ENCODE peak calls at places on chromosomes 3 and 15, in seven cellular contexts. One of them, this sample, is unnamed.

GRCh38 chr3:187743195-187744141 is 1.8 kb downstream of the BCL6 start:
- DNase-seq in PC-3: peak; percentile 30
- DNase-seq in BE2C: no peak
- DNase-seq in endodermal cell: peak; percentile 72
- DNase-seq in osteocyte: no peak
- DNase-seq in nephron progenitor cell: peak; percentile 56
- DNase-seq in mammary epithelial cell: peak; percentile 35
- DNase-seq in this sample: no peak

GRCh38 chr15:53791616-53792015 is 32.2 kb upstream of the WDR72 start:
- DNase-seq in BE2C: no peak
- DNase-seq in nephron progenitor cell: no peak
- DNase-seq in PC-3: no peak
- DNase-seq in endodermal cell: no peak
- DNase-seq in osteocyte: no peak
- DNase-seq in mammary epithelial cell: peak; percentile 5
- DNase-seq in this sample: no peak

GRCh38 chr15:45689616-45690015 is 54.8 kb downstream of the SQOR start:
- DNase-seq in PC-3: peak; percentile 9
- DNase-seq in mammary epithelial cell: no peak
- DNase-seq in nephron progenitor cell: no peak
- DNase-seq in osteocyte: no peak
- DNase-seq in BE2C: no peak
- DNase-seq in endodermal cell: no peak
- DNase-seq in this sample: no peak

GRCh38 chr3:12967751-12968209 is 105.4 kb downstream of the IQSEC1 start:
- DNase-seq in mammary epithelial cell: peak; percentile 70
- DNase-seq in BE2C: peak; percentile 86
- DNase-seq in endodermal cell: peak; percentile 98
- DNase-seq in osteocyte: peak; percentile 97
- DNase-seq in nephron progenitor cell: peak; percentile 93
- DNase-seq in PC-3: peak; percentile 78
- DNase-seq in this sample: peak; percentile 92

GRCh38 chr3:71805691-71806090 is 20.7 kb upstream of the PROK2 start:
- DNase-seq in BE2C: no peak
- DNase-seq in endodermal cell: no peak
- DNase-seq in osteocyte: no peak
- DNase-seq in PC-3: no peak
- DNase-seq in nephron progenitor cell: no peak
- DNase-seq in mammary epithelial cell: no peak
- DNase-seq in this sample: no peak

GRCh38 chr3:22704571-22705354 is 498.4 kb upstream of the UBE2E2 start:
- DNase-seq in endodermal cell: peak; percentile 61
- DNase-seq in PC-3: no peak
- DNase-seq in BE2C: no peak
- DNase-seq in mammary epithelial cell: no peak
- DNase-seq in osteocyte: no peak
- DNase-seq in nephron progenitor cell: no peak
- DNase-seq in this sample: no peak

GRCh38 chr15:66860844-66861243 is 158.8 kb downstream of the SMAD6 start:
- DNase-seq in PC-3: no peak
- DNase-seq in BE2C: no peak
- DNase-seq in osteocyte: no peak
- DNase-seq in endodermal cell: peak; percentile 31
- DNase-seq in nephron progenitor cell: no peak
- DNase-seq in mammary epithelial cell: no peak
- DNase-seq in this sample: no peak

GRCh38 chr3:184334470-184335158 is 2.8 kb upstream of the FAM131A start:
- DNase-seq in PC-3: peak; percentile 95
- DNase-seq in nephron progenitor cell: no peak
- DNase-seq in BE2C: peak; percentile 45
- DNase-seq in endodermal cell: no peak
- DNase-seq in osteocyte: no peak
- DNase-seq in mammary epithelial cell: peak; percentile 88
- DNase-seq in this sample: no peak

GRCh38 chr15:69200773-69201745 is 40.6 kb downstream of the GLCE start:
- DNase-seq in osteocyte: no peak
- DNase-seq in PC-3: no peak
- DNase-seq in endodermal cell: no peak
- DNase-seq in nephron progenitor cell: no peak
- DNase-seq in mammary epithelial cell: no peak
- DNase-seq in BE2C: no peak
- DNase-seq in this sample: no peak
- TF ChIP-seq CTCF in osteocyte: no peak
- TF ChIP-seq CTCF in PC-3: no peak
- TF ChIP-seq CTCF in endodermal cell: no peak
- TF ChIP-seq CTCF in nephron progenitor cell: no peak
- TF ChIP-seq CTCF in mammary epithelial cell: no peak
- TF ChIP-seq CTCF in BE2C: no peak
- TF ChIP-seq CTCF in this sample: no peak

GRCh38 chr15:63166219-63166618 is 8.9 kb upstream of the RPS27L start:
- DNase-seq in mammary epithelial cell: no peak
- DNase-seq in PC-3: peak; percentile 34
- DNase-seq in nephron progenitor cell: no peak
- DNase-seq in BE2C: no peak
- DNase-seq in endodermal cell: no peak
- DNase-seq in osteocyte: no peak
- DNase-seq in this sample: no peak
- TF ChIP-seq CTCF in mammary epithelial cell: peak; percentile 30
- TF ChIP-seq CTCF in PC-3: peak; percentile 52
- TF ChIP-seq CTCF in nephron progenitor cell: no peak
- TF ChIP-seq CTCF in BE2C: no peak
- TF ChIP-seq CTCF in endodermal cell: no peak
- TF ChIP-seq CTCF in osteocyte: peak; percentile 26
- TF ChIP-seq CTCF in this sample: no peak

GRCh38 chr15:41506796-41507341 is 6.8 kb downstream of the LTK start:
- DNase-seq in nephron progenitor cell: no peak
- DNase-seq in osteocyte: no peak
- DNase-seq in PC-3: peak; percentile 30
- DNase-seq in endodermal cell: peak; percentile 86
- DNase-seq in BE2C: no peak
- DNase-seq in mammary epithelial cell: no peak
- DNase-seq in this sample: no peak
- TF ChIP-seq CTCF in nephron progenitor cell: no peak
- TF ChIP-seq CTCF in osteocyte: no peak
- TF ChIP-seq CTCF in PC-3: peak; percentile 52
- TF ChIP-seq CTCF in endodermal cell: peak; percentile 75
- TF ChIP-seq CTCF in BE2C: no peak
- TF ChIP-seq CTCF in mammary epithelial cell: peak; percentile 39
- TF ChIP-seq CTCF in this sample: no peak

DNA sequence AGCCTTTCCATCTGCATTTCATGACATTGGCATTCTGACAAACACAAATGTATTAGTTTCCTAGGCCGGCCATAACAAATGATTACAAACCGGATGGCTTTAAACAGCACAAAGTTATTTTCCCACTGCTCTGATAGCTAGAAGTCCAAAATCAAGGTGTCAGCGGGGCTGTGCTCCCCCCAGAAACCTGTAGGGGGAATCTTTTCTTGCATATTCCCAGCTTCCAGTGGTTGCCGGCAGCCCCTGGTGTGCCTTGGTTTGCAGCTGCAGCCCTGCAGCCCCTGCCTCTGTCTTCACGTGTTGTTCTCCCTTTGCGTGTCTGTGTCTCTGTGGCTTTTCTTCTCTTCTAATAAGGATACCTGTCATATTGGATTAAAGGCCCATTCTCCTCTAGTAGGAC is 79.0 kb upstream of the CDV3 start:
- DNase-seq in PC-3: no peak
- DNase-seq in mammary epithelial cell: no peak
- DNase-seq in BE2C: peak; percentile 63
- DNase-seq in endodermal cell: peak; percentile 89
- DNase-seq in osteocyte: no peak
- DNase-seq in nephron progenitor cell: peak; percentile 47
- DNase-seq in this sample: no peak
- TF ChIP-seq CTCF in PC-3: peak; percentile 38
- TF ChIP-seq CTCF in mammary epithelial cell: peak; percentile 29
- TF ChIP-seq CTCF in BE2C: peak; percentile 60
- TF ChIP-seq CTCF in endodermal cell: peak; percentile 79
- TF ChIP-seq CTCF in osteocyte: peak; percentile 34
- TF ChIP-seq CTCF in nephron progenitor cell: peak; percentile 26
- TF ChIP-seq CTCF in this sample: peak; percentile 64

GRCh38 chr15:50576156-50576555 is 29.7 kb upstream of the USP50 start:
- DNase-seq in PC-3: no peak
- DNase-seq in mammary epithelial cell: no peak
- DNase-seq in osteocyte: no peak
- DNase-seq in nephron progenitor cell: no peak
- DNase-seq in endodermal cell: no peak
- DNase-seq in BE2C: no peak
- DNase-seq in this sample: no peak

DNA sequence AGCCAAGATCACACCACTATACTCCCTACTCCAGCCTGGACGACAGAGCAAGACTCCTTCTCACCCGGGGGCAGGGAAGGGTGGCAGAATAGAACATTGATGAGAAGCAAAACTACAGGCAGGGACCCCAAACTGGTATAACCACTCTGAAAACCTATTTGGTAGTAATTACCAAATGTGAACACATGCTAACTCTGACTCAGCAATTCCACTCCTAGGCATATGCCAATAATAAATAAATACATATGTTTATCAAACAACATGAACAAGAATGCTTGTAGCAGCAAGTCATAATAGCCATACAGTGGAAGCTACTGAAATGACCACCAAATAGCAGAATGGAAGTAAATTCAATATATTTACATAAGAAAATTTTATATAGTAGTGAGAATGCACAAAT is 31.0 kb upstream of the USP50 start:
- DNase-seq in mammary epithelial cell: no peak
- DNase-seq in PC-3: no peak
- DNase-seq in endodermal cell: no peak
- DNase-seq in BE2C: no peak
- DNase-seq in osteocyte: no peak
- DNase-seq in nephron progenitor cell: no peak
- DNase-seq in this sample: no peak
- TF ChIP-seq CTCF in mammary epithelial cell: no peak
- TF ChIP-seq CTCF in PC-3: no peak
- TF ChIP-seq CTCF in endodermal cell: no peak
- TF ChIP-seq CTCF in BE2C: no peak
- TF ChIP-seq CTCF in osteocyte: no peak
- TF ChIP-seq CTCF in nephron progenitor cell: no peak
- TF ChIP-seq CTCF in this sample: no peak

This sample was measured in type B pancreatic cell.